ENCODE peak calls at places on chromosome 3, in four cellular contexts. N, X, O and Y are unnamed samples.
A peak's percentile ranks its signal among the peaks of the same experiment; 100 is the strongest.

GRCh38 chr3:125110876-125111480 is 55.2 kb upstream of the HEG1 start:
- DNase-seq in N (no peak), X (no peak), O (no peak), Y (no peak)

GRCh38 chr3:111035896-111036295 is 35.7 kb upstream of the NECTIN3 start:
- DNase-seq in N (no peak), X (no peak), O (no peak), Y (no peak)

GRCh38 chr3:171831936-171832335 is 11.2 kb upstream of the TMEM212 start:
- DNase-seq in N (no peak), X (no peak), O (no peak), Y (no peak)

GRCh38 chr3:44762170-44762677 is 630 bp downstream of the KIF15 start:
- DNase-seq in N (no peak), X (no peak), O (no peak), Y (no peak)

GRCh38 chr3:125240496-125240895 is 27.9 kb upstream of the SLC12A8 start:
- DNase-seq in N (no peak), X (no peak), O (no peak), Y (no peak)

GRCh38 chr3:129467934-129468333 is 27.9 kb downstream of the IFT122 start:
- DNase-seq in N (no peak), X (no peak), O (no peak), Y (no peak)

GRCh38 chr3:127694467-127695215 is 21.9 kb downstream of the ABTB1 start:
- DNase-seq in N (peak; percentile 55), X (no peak), O (no peak), Y (no peak)

GRCh38 chr3:45064512-45065372 is 38.6 kb downstream of the CLEC3B start:
- DNase-seq in N (no peak), X (peak; percentile 14), O (peak; percentile 41), Y (peak; percentile 61)

GRCh38 chr3:190696777-190697501 is 165.6 kb downstream of the GMNC start:
- DNase-seq in N (no peak), X (no peak), O (no peak), Y (no peak)

GRCh38 chr3:100761211-100761921 is 52.1 kb downstream of the TFG start:
- DNase-seq in N (no peak), X (no peak), O (no peak), Y (no peak)

GRCh38 chr3:128709506-128710210 is 16.3 kb upstream of the RAB7A start:
- DNase-seq in N (no peak), X (no peak), O (no peak), Y (no peak)

GRCh38 chr3:150057227-150057626 is 86.5 kb upstream of the PFN2 start:
- DNase-seq in N (no peak), X (no peak), O (no peak), Y (no peak)

GRCh38 chr3:32951410-32951811 is at the start of gene CCR4:
- DNase-seq in N (no peak), X (no peak), O (no peak), Y (no peak)

GRCh38 chr3:65052101-65052500 is 364.3 kb upstream of the ADAMTS9 start:
- DNase-seq in N (no peak), X (no peak), O (no peak), Y (no peak)

GRCh38 chr3:33355611-33356010 is 78.4 kb downstream of the FBXL2 start:
- DNase-seq in N (no peak), X (no peak), O (no peak), Y (no peak)

GRCh38 chr3:16350041-16350952 is 85.3 kb downstream of the OXNAD1 start:
- DNase-seq in N (no peak), X (no peak), O (peak; percentile 58), Y (no peak)

GRCh38 chr3:123346041-123346440 is 102.8 kb downstream of the ADCY5 start:
- DNase-seq in N (no peak), X (no peak), O (no peak), Y (no peak)

GRCh38 chr3:104909188-104909587 is 457.5 kb upstream of the ALCAM start:
- DNase-seq in N (no peak), X (no peak), O (peak; percentile 73), Y (no peak)

GRCh38 chr3:13671536-13672233 is 122.8 kb downstream of the FBLN2 start:
- DNase-seq in N (no peak), X (no peak), O (no peak), Y (no peak)

GRCh38 chr3:114879059-114880031 is 267.7 kb downstream of the ZBTB20 start:
- DNase-seq in N (no peak), X (no peak), O (no peak), Y (no peak)

GRCh38 chr3:117434881-117435412 is 725.4 kb downstream of the TUSC7 start:
- DNase-seq in N (no peak), X (no peak), O (no peak), Y (no peak)

GRCh38 chr3:141959921-141960554 is 83.6 kb downstream of the ATP1B3 start:
- DNase-seq in N (no peak), X (no peak), O (no peak), Y (no peak)

GRCh38 chr3:170606675-170607074 is 20.8 kb upstream of the SLC7A14 start:
- DNase-seq in N (no peak), X (no peak), O (no peak), Y (no peak)

GRCh38 chr3:83655083-83655482 is 1303.7 kb upstream of the CADM2 start:
- DNase-seq in N (no peak), X (no peak), O (no peak), Y (no peak)

GRCh38 chr3:122546151-122546550 is 17.9 kb downstream of the PARP9 start:
- DNase-seq in N (no peak), X (no peak), O (no peak), Y (no peak)

GRCh38 chr3:59559721-59560514 is 510.1 kb upstream of the CFAP20DC start:
- DNase-seq in N (no peak), X (no peak), O (peak; percentile 73), Y (peak; percentile 44)

GRCh38 chr3:152629363-152630122 is 205.4 kb upstream of the P2RY1 start:
- DNase-seq in N (no peak), X (no peak), O (no peak), Y (no peak)

GRCh38 chr3:77042892-77043291 is 3.0 kb downstream of the ROBO2 start:
- DNase-seq in N (no peak), X (no peak), O (no peak), Y (no peak)